ENCODE peak calls at places on chromosomes 4 and X, in five cellular contexts. One of them, this sample, is unnamed.

GRCh38 chrX:100622989-100623388 is 13.6 kb downstream of the TSPAN6 start:
- DNase-seq in neuronal stem cell: no peak
- DNase-seq in left cardiac atrium: no peak
- DNase-seq in GDM1: no peak
- DNase-seq in EH: no peak
- DNase-seq in this sample: no peak

GRCh38 chrX:118216488-118216887 is 99.9 kb upstream of the KLHL13 start:
- DNase-seq in neuronal stem cell: no peak
- DNase-seq in left cardiac atrium: no peak
- DNase-seq in GDM1: no peak
- DNase-seq in EH: no peak
- DNase-seq in this sample: no peak

GRCh38 chr4:37865450-37865849 is 25.4 kb upstream of the TBC1D1 start:
- DNase-seq in neuronal stem cell: no peak
- DNase-seq in left cardiac atrium: no peak
- DNase-seq in GDM1: no peak
- DNase-seq in EH: peak; percentile 64
- DNase-seq in this sample: no peak

GRCh38 chr4:145388043-145388442 is 93.6 kb upstream of the SMAD1 start:
- DNase-seq in neuronal stem cell: no peak
- DNase-seq in left cardiac atrium: no peak
- DNase-seq in GDM1: no peak
- DNase-seq in EH: no peak
- DNase-seq in this sample: no peak

GRCh38 chrX:47863187-47863586 is 26.5 kb downstream of the ZNF81 start:
- DNase-seq in neuronal stem cell: no peak
- DNase-seq in left cardiac atrium: peak; percentile 21
- DNase-seq in GDM1: no peak
- DNase-seq in EH: no peak
- DNase-seq in this sample: no peak

GRCh38 chrX:154350429-154351182 is 23.8 kb downstream of the FLNA start:
- DNase-seq in neuronal stem cell: no peak
- DNase-seq in left cardiac atrium: peak; percentile 20
- DNase-seq in GDM1: no peak
- DNase-seq in EH: peak; percentile 20
- DNase-seq in this sample: no peak

GRCh38 chrX:17635231-17635630 is 102.1 kb upstream of the SCML1 start:
- DNase-seq in neuronal stem cell: peak; percentile 81
- DNase-seq in left cardiac atrium: no peak
- DNase-seq in GDM1: no peak
- DNase-seq in EH: no peak
- DNase-seq in this sample: peak; percentile 47

GRCh38 chr4:150308824-150309472 is 230.7 kb downstream of the DCLK2 start:
- DNase-seq in neuronal stem cell: no peak
- DNase-seq in left cardiac atrium: no peak
- DNase-seq in GDM1: no peak
- DNase-seq in EH: peak; percentile 78
- DNase-seq in this sample: no peak

GRCh38 chrX:75096331-75096730 is 59.8 kb downstream of the ABCB7 start:
- DNase-seq in neuronal stem cell: no peak
- DNase-seq in left cardiac atrium: no peak
- DNase-seq in GDM1: no peak
- DNase-seq in EH: no peak
- DNase-seq in this sample: no peak

GRCh38 chr4:161208564-161208963 is 955.2 kb downstream of the FSTL5 start:
- DNase-seq in neuronal stem cell: no peak
- DNase-seq in left cardiac atrium: no peak
- DNase-seq in GDM1: no peak
- DNase-seq in EH: no peak
- DNase-seq in this sample: no peak

GRCh38 chrX:121389976-121390709 is 342.7 kb downstream of the GLUD2 start:
- DNase-seq in neuronal stem cell: no peak
- DNase-seq in left cardiac atrium: no peak
- DNase-seq in GDM1: no peak
- DNase-seq in EH: peak; percentile 33
- DNase-seq in this sample: no peak

GRCh38 chr4:119210760-119211159 is 1.8 kb upstream of the USP53 start:
- DNase-seq in neuronal stem cell: no peak
- DNase-seq in left cardiac atrium: no peak
- DNase-seq in GDM1: no peak
- DNase-seq in EH: peak; percentile 50
- DNase-seq in this sample: no peak

GRCh38 chrX:1389181-1389992 is 2.5 kb downstream of the SLC25A6 start:
- DNase-seq in neuronal stem cell: no peak
- DNase-seq in left cardiac atrium: no peak
- DNase-seq in GDM1: no peak
- DNase-seq in EH: no peak
- DNase-seq in this sample: no peak

This sample was measured in iPS DF 6.9.